ENCODE peak calls at places on chromosomes 13 and 19, in eight cellular contexts. V is uterus, H is GM04503, X is HAP-1, L is HEK293T, M is HL-60, D is HepG2, U is HFFc6. K is an unnamed sample.

GRCh38 chr13:41271456-41272285 is 8.3 kb upstream of the MTRF1 start:
- DNase-seq in V (no peak), H (no peak), X (no peak), L (no peak), M (no peak), D (no peak), U (no peak), K (no peak)

GRCh38 chr13:36214163-36214921 is at the start of gene SOHLH2:
- DNase-seq in V (no peak), H (no peak), X (no peak), L (no peak), M (no peak), D (no peak), U (no peak), K (no peak)

GRCh38 chr19:51719251-51719901 is 4.4 kb downstream of the HAS1 start:
- DNase-seq in V (no peak), H (no peak), X (no peak), L (no peak), M (no peak), D (no peak), U (no peak), K (no peak)

GRCh38 chr19:788821-789472 is 8.3 kb upstream of the PTBP1 start:
- DNase-seq in V (no peak), H (no peak), X (no peak), L (no peak), M (no peak), D (peak; percentile 52), U (no peak), K (no peak)

GRCh38 chr13:36712785-36713184 is 39.0 kb downstream of the SERTM1 start:
- DNase-seq in V (peak; percentile 75), H (no peak), X (no peak), L (no peak), M (no peak), D (no peak), U (no peak), K (peak; percentile 64)

GRCh38 chr19:3613765-3614661 is 7.3 kb upstream of the TBXA2R start:
- DNase-seq in V (no peak), H (no peak), X (no peak), L (no peak), M (no peak), D (no peak), U (no peak), K (no peak)

GRCh38 chr13:110397445-110397844 is 90.4 kb downstream of the COL4A2 start:
- DNase-seq in V (peak; percentile 69), H (no peak), X (no peak), L (no peak), M (no peak), D (no peak), U (no peak), K (no peak)

GRCh38 chr19:56369886-56370676 is 23.3 kb downstream of the ZNF582 start:
- DNase-seq in V (no peak), H (no peak), X (no peak), L (no peak), M (no peak), D (no peak), U (no peak), K (no peak)

GRCh38 chr19:3968556-3969434 is 2.1 kb downstream of the DAPK3 start:
- DNase-seq in V (peak; percentile 97), H (peak; percentile 98), X (peak; percentile 90), L (peak; percentile 80), M (no peak), D (peak; percentile 98), U (peak; percentile 99), K (peak; percentile 99)

GRCh38 chr13:44015808-44016207 is 136.1 kb downstream of the LACC1 start:
- DNase-seq in V (no peak), H (no peak), X (no peak), L (no peak), M (no peak), D (no peak), U (no peak), K (no peak)

GRCh38 chr13:29914591-29914990 is 64.2 kb upstream of the UBL3 start:
- DNase-seq in V (no peak), H (no peak), X (no peak), L (no peak), M (peak; percentile 85), D (no peak), U (no peak), K (no peak)

GRCh38 chr19:5316138-5316537 is 24.5 kb downstream of the PTPRS start:
- DNase-seq in V (no peak), H (no peak), X (no peak), L (no peak), M (no peak), D (no peak), U (no peak), K (no peak)

GRCh38 chr13:44303681-44304432 is 69.8 kb upstream of the SERP2 start:
- DNase-seq in V (peak; percentile 87), H (no peak), X (no peak), L (no peak), M (no peak), D (no peak), U (no peak), K (no peak)

GRCh38 chr13:42083138-42083770 is 34.8 kb downstream of the DGKH start:
- DNase-seq in V (no peak), H (no peak), X (no peak), L (no peak), M (no peak), D (no peak), U (no peak), K (no peak)

GRCh38 chr19:56113071-56113632 is 7.9 kb downstream of the ZNF787 start:
- DNase-seq in V (no peak), H (no peak), X (no peak), L (no peak), M (peak; percentile 24), D (no peak), U (no peak), K (no peak)

GRCh38 chr19:5086725-5087439 is 118.0 kb downstream of the KDM4B start:
- DNase-seq in V (no peak), H (no peak), X (no peak), L (no peak), M (no peak), D (no peak), U (no peak), K (no peak)

GRCh38 chr19:15283141-15283885 is 49.0 kb downstream of the BRD4 start:
- DNase-seq in V (no peak), H (peak; percentile 75), X (no peak), L (no peak), M (no peak), D (no peak), U (peak; percentile 63), K (no peak)

K was measured in A673.